ENCODE peak calls at places on chromosomes 13 and 19, in seven cellular contexts. T is HCT116, M is upper lobe of left lung, H is HepG2, B is heart left ventricle, V is right lobe of liver, J is body of pancreas. G is an unnamed sample. For H3K36me3, the result is how much of the 10 kb centered on the place peaks cover.

GRCh38 chr13:110812869-110813645 is 99.6 kb downstream of the ING1 start:
- ATAC-seq in J (no peak), T (no peak), B (no peak), V (no peak), M (no peak), H (no peak), G (peak)

GRCh38 chr19:18651738-18652137 is 14.9 kb downstream of the KLHL26 start:
- ATAC-seq in H (no peak), V (no peak), M (no peak), T (no peak), B (no peak), J (no peak), G (no peak)

GRCh38 chr13:28984825-28985224 is 164.7 kb downstream of the MTUS2 start:
- ATAC-seq in H (no peak), T (no peak), J (no peak), B (no peak), M (no peak), V (peak), G (no peak)

GRCh38 chr13:96766311-96766710 is 228.0 kb downstream of the OXGR1 start:
- ATAC-seq in T (no peak), V (no peak), B (no peak), J (no peak), M (no peak), H (no peak), G (no peak)

GRCh38 chr13:85099245-85099644 is 700.0 kb downstream of the SLITRK6 start:
- ATAC-seq in H (no peak), T (no peak), B (no peak), M (no peak), V (no peak), J (no peak), G (no peak)

GRCh38 chr19:33472696-33473624 is 48.6 kb downstream of the PEPD start:
- ATAC-seq in H (no peak), V (peak), B (no peak), T (peak), M (no peak), J (no peak), G (no peak)

GRCh38 chr13:40665061-40665753 is 1.2 kb downstream of the FOXO1 start:
- ATAC-seq in J (peak), T (peak), V (peak), B (peak), H (peak), M (peak), G (peak)

GRCh38 chr19:47200530-47200929 is 30.5 kb downstream of the BBC3 start:
- ATAC-seq in M (no peak), H (no peak), B (no peak), V (no peak), T (no peak), J (no peak), G (no peak)

GRCh38 chr19:18698321-18699167 is 15.1 kb downstream of the CRTC1 start:
- ATAC-seq in M (no peak), J (no peak), T (peak), B (no peak), H (peak), V (peak), G (no peak)

GRCh38 chr19:5623397-5624153 is 692 bp downstream of the SAFB start:
- ATAC-seq in M (no peak), T (no peak), V (no peak), B (no peak), H (peak), J (no peak), G (no peak)

GRCh38 chr13:98443800-98444325 is 133.0 kb downstream of the STK24 start:
- ATAC-seq in T (no peak), J (no peak), B (no peak), V (no peak), M (no peak), H (no peak), G (no peak)

GRCh38 chr13:26561636-26562537 is 4.4 kb downstream of the WASF3 start:
- ATAC-seq in M (peak), T (no peak), V (no peak), J (no peak), H (no peak), B (peak), G (no peak)

GRCh38 chr19:36128392-36128736 is 11.5 kb upstream of the CAPNS1 start:
- ATAC-seq in H (peak), J (peak), M (peak), V (peak), B (peak), T (peak), G (peak)

GRCh38 chr19:38730731-38731589 is 13.3 kb downstream of the CAPN12 start:
- ATAC-seq in T (no peak), B (no peak), M (no peak), V (no peak), J (no peak), H (no peak), G (no peak)
- H3K36me3 ChIP-seq in T (under half), B (under half), M (under half), V (under half), J (under half), H (under half), G (under half)

DNA sequence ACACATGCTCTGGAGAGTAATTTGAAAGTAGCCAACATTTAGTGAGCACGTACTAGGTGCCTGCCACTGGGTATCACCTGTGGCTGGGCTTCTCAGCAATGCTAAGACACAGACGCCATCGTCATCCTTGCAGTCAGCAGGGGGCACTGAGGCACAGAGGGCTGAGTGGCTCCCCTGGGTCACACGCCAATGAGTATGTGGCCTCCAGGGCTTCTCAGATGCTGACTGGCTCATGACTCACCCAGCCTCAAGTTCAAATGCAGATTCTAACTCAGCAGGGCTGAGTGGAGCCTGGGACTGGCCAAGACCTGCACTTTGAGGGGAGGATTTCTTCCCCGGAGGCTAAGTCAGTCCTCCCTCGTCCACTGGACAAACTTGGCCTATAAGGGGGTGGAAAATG is 115.1 kb upstream of the CACNA1A start:
- ATAC-seq in V (no peak), T (peak), B (no peak), H (no peak), J (no peak), M (peak), G (no peak)
- TF ChIP-seq CTCF in V (no peak), T (peak), B (no peak), H (peak), J (no peak), M (no peak), G (no peak)

GRCh38 chr19:7921955-7922840 is 2.1 kb downstream of the SNAPC2 start:
- ATAC-seq in B (no peak), M (no peak), J (no peak), V (no peak), T (no peak), H (no peak), G (no peak)

GRCh38 chr19:7921302-7921954 is 1.3 kb downstream of the SNAPC2 start:
- ATAC-seq in T (no peak), M (no peak), B (no peak), V (no peak), J (no peak), H (no peak), G (no peak)

GRCh38 chr19:7918615-7919421 is 1.3 kb upstream of the SNAPC2 start:
- ATAC-seq in V (peak), B (no peak), M (no peak), T (no peak), J (no peak), H (peak), G (no peak)

GRCh38 chr19:7919681-7920519 is at the start of gene SNAPC2:
- ATAC-seq in J (peak), V (peak), H (peak), M (peak), B (peak), T (peak), G (peak)

DNA sequence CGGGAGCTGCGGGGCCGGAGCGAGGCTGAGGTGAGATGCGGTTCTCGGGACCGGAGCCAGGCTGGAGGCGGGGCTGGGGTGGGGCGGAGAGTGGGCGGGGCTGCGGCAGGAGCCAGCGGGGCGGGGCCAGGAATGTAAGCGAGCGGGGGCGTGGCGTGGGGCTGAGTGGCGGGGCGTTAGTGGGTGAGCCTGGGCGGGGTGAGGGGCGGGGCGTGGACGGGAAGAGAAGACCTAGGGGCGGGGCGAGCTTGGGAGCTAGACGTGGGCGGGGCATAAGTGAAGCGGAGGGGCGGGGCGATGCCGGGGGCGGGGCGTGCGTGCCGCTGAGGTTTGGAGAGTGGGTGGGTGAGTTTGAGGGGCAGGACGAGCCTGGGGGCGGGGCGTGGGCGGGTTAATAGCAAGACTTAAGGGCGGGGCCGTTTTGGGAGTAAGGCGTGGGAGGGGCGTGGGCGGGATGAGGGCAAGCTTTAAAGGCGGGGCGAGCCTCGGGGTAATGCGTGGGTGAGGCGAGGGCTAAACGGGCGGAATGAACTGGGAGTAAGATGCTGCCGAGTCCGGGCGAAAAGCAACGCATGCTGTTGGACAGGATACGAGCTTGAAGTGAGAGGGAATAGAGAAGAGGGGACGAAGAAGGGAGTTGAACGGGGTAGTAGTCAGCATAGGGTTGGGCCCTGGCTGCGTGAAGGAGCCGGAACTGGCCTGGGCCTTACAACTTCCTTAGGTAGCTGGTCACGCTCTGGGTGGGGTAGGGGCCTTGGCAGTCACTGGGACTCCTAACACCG is 573 bp downstream of the SNAPC2 start:
- ATAC-seq in T (peak), H (no peak), M (peak), J (peak), B (peak), V (peak), G (peak)
- TF ChIP-seq POLR2A in T (no peak), H (no peak), M (peak), J (no peak), B (no peak), V (no peak), G (peak)

DNA sequence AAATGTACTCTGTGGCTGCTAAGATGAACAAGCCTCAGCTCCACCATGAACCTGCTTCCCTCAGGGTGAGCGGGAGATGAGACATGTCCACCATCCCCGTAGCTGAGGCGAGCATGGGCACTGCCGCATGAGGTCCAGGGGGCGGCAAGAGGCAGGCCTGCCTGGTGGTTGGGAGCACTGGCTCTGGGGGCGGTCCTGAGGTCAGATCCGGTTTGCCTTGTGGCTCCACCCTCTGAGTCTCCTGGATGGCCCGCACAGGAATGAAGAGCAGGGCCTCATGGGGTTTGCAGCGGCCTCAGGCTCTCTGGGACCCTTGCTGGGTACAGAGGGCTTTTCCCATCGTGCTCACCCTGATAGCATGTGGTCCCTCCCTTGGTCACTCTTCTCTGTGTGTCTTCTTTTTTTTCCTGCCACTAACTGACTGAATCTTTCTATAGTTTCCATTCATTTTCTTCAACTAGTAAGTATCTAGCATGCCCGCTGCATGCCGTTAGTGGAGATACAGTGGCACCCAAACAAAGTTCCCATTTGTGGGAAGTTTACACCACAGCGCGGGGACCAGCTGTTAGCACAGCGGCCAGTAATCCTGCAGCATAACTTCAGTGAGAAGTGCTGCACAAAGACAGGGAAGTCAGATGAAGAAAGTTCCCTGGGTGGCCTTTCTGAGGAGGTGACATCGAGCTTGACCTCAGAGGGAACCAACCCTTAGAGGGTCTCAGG is 37.3 kb downstream of the CAPN12 start:
- ATAC-seq in M (no peak), J (no peak), H (no peak), V (peak), B (no peak), T (peak), G (no peak)
- H3K36me3 ChIP-seq in M (under half), J (under half), H (half or more), V (half or more), B (under half), T (half or more), G (under half)

DNA sequence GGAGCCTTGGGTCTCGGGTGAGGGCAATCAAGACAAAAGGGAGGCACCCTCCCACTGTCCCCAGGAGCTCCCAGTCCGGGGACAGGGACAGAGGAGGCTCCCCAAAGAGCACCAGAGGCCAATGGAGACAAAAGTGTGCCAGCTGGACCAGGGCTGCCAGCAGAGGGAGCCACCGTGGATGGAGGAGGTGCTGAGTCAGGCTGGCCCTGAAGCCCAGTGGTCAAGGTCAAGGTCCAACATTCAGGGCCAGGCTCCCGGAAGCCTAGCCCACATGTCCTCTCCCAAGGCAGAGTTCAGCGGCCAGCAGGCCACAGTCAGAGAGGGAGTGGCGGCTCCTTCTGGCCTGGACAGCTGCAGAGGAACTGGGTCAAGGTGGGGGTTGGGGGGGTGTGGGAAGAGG is 8.4 kb downstream of the COL5A3 start:
- ATAC-seq in H (peak), M (no peak), V (peak), B (peak), J (peak), T (peak), G (peak)
- TF ChIP-seq CTCF in H (peak), M (peak), V (peak), B (no peak), J (no peak), T (peak), G (peak)

DNA sequence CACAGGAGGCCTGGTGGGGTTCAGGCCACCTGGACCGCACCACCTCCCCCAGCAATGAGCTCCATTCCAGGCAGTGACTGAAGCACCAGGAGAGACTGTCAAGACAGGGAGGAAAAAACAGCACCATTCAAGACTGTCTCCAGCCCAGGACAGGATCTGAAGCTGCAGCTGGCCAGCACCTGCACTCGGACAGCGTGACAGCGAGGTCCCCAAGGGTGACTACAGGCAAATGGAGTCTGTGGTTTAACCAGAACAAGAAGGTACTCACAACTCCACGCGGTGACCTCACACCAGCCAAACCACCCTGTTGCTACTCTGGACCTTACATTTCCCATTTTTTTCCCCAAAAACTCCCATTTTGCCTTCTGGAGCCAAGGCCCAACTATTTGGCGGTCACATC is 9.8 kb downstream of the MED26 start:
- ATAC-seq in H (no peak), B (no peak), T (no peak), J (no peak), V (no peak), M (no peak), G (no peak)
- TF ChIP-seq POLR2A in H (no peak), B (no peak), T (no peak), J (no peak), V (no peak), M (no peak), G (no peak)

GRCh38 chr19:41897820-41898219 is 14.8 kb downstream of the ARHGEF1 start:
- ATAC-seq in H (no peak), J (no peak), T (no peak), B (no peak), V (no peak), M (peak), G (no peak)
- H3K36me3 ChIP-seq in H (under half), J (under half), T (under half), B (under half), V (half or more), M (half or more), G (under half)

GRCh38 chr13:27960362-27961226 is 8.5 kb downstream of the CDX2 start:
- ATAC-seq in H (peak), V (peak), M (peak), B (peak), T (peak), J (peak), G (peak)
- TF ChIP-seq CTCF in H (peak), V (peak), M (peak), B (no peak), T (peak), J (peak), G (no peak)

DNA sequence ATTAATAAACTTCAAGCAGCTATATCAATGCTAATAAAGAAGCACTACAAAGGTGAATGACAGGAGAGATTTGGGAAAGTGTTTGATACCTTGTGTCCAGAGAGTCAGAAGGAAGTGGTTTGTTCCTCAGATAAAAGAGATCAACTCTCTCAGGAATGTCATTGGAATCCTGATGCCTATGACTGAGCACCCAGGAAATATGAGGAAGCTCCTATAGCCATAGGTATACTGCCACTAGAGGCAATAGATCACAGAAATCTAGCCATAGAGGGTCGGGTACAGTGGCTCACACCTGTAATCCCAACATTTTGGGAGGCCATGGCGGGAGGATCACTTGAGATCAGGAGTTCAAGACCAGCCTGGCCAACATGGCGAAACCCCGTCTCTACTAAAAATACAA is 612.6 kb downstream of the DACH1 start:
- ATAC-seq in J (no peak), B (no peak), M (no peak), H (peak), V (no peak), T (peak), G (no peak)
- TF ChIP-seq POLR2A in J (no peak), B (no peak), M (no peak), H (no peak), V (no peak), T (no peak), G (no peak)

G was measured in gastroesophageal sphincter.